ENCODE peak calls at places on chromosomes 13 and 19, in seven cellular contexts. K is transverse colon, O is nephron progenitor cell, Z is spleen, N is H9, B is uterus, M is cardiac fibroblast. A is an unnamed sample.

GRCh38 chr13:46795321-46795720 is 1.6 kb downstream of the ESD start:
- DNase-seq in B (no peak), Z (no peak), K (no peak), N (no peak), M (no peak), O (no peak), A (no peak)

GRCh38 chr13:32553720-32554119 is 15.1 kb upstream of the N4BP2L2 start:
- DNase-seq in B (no peak), M (no peak), Z (no peak), O (no peak), N (no peak), K (no peak), A (no peak)

GRCh38 chr13:81393686-81394085 is 1052.8 kb upstream of the SPRY2 start:
- DNase-seq in O (no peak), Z (no peak), M (no peak), K (no peak), N (no peak), B (no peak), A (no peak)

GRCh38 chr13:51068501-51068900 is 42.6 kb downstream of the C13orf42 start:
- DNase-seq in N (no peak), B (no peak), K (no peak), Z (no peak), O (no peak), M (no peak), A (no peak)

GRCh38 chr19:4910594-4911273 is 1.4 kb downstream of the UHRF1 start:
- DNase-seq in M (peak), Z (no peak), K (peak), B (no peak), O (peak), N (no peak), A (no peak)

GRCh38 chr13:37481005-37481857 is 117.3 kb downstream of the POSTN start:
- DNase-seq in N (no peak), B (no peak), Z (no peak), O (no peak), K (no peak), M (peak), A (no peak)

GRCh38 chr19:18633321-18633720 is 3.5 kb upstream of the KLHL26 start:
- DNase-seq in Z (no peak), O (no peak), B (no peak), K (peak), M (no peak), N (no peak), A (no peak)

GRCh38 chr13:51793570-51794273 is 10.2 kb downstream of the DHRS12 start:
- DNase-seq in K (no peak), N (no peak), M (peak), O (no peak), Z (no peak), B (no peak), A (no peak)

GRCh38 chr13:70370924-70371323 is 262.7 kb upstream of the KLHL1 start:
- DNase-seq in B (no peak), O (no peak), N (no peak), M (no peak), K (no peak), Z (no peak), A (no peak)

GRCh38 chr13:48318014-48318713 is 14.6 kb downstream of the RB1 start:
- DNase-seq in N (no peak), Z (peak), B (no peak), O (no peak), M (peak), K (no peak), A (no peak)

GRCh38 chr19:33133438-33134031 is 1.6 kb downstream of the WDR88 start:
- DNase-seq in B (no peak), K (no peak), Z (no peak), M (no peak), O (peak), N (peak), A (no peak)

GRCh38 chr19:33134571-33135041 is 2.7 kb downstream of the WDR88 start:
- DNase-seq in M (no peak), Z (no peak), N (peak), O (peak), K (no peak), B (no peak), A (no peak)

GRCh38 chr19:33130433-33130832 is 1.5 kb upstream of the WDR88 start:
- DNase-seq in K (no peak), Z (no peak), O (no peak), B (no peak), M (no peak), N (no peak), A (no peak)

GRCh38 chr19:33132021-33132420 is at the start of gene WDR88:
- DNase-seq in B (no peak), Z (no peak), K (no peak), O (no peak), M (no peak), N (no peak), A (no peak)

GRCh38 chr19:33132425-33132824 is 511 bp downstream of the WDR88 start:
- DNase-seq in O (no peak), K (no peak), N (peak), Z (no peak), M (no peak), B (no peak), A (peak)
- TF ChIP-seq CTCF in O (no peak), K (peak), N (peak), Z (no peak), M (peak), B (no peak), A (peak)

DNA sequence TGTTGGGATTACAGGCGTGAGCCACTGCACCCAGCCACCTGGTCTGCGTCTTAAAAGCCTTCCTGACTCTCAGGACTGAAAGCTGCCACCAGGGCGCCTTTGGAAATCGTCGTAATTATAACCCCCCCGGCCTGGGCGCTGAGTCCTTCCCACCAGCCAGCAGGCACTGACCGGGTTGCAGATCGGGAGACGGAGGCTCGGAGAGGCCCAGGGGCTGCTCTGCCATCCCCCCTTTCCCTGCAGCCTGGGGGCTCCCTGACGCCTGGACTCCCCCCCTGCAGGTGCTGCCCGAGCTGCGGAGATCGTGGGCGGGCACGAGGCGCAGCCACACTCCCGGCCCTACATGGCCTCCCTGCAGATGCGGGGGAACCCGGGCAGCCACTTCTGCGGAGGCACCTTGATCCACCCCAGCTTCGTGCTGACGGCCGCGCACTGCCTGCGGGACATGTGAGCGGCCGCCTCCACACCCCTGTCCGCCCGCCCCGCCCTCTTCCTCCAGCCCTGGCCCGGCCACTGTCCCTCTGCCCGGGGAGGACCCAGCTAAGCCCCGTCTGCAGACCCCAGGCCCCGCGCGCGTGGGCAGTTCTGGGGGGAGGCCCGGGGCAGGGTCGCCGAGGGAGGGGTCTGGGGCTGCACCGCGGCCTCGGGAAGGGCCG is 2.5 kb downstream of the PRTN3 start:
- DNase-seq in M (no peak), O (peak), N (peak), K (no peak), B (no peak), Z (peak), A (peak)
- TF ChIP-seq CTCF in M (peak), O (no peak), N (peak), K (no peak), B (no peak), Z (no peak), A (no peak)

DNA sequence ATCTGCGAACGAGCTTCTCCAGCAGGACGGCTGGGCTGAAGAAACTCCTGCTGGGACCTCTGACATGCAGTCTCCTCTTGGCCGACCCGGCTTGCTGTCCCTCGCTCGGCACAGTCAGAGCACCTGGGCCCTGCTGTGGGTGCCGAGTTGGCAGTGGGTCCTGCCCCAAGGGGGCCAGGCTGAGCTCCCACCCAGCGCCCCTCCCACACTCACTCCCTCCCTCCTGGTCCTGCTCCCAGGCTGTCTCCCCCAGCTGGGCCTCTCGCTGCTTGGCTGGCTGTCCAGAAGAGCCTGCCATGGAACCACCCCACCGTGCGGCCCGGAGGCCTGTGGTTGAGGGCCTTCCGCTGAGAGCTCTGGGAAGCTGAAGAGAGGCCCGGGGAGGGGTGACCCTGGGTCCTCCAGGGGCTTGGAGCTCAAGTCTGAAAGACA is 6.0 kb downstream of the AKT2 start:
- DNase-seq in O (no peak), B (peak), Z (peak), K (peak), N (no peak), M (peak), A (no peak)
- TF ChIP-seq CTCF in O (no peak), B (peak), Z (no peak), K (no peak), N (no peak), M (no peak), A (no peak)

GRCh38 chr13:87777395-87777794 is 106.2 kb downstream of the SLITRK5 start:
- DNase-seq in Z (no peak), N (no peak), K (no peak), M (no peak), B (no peak), O (no peak), A (no peak)
- TF ChIP-seq CTCF in Z (no peak), N (peak), K (no peak), M (no peak), B (no peak), O (no peak), A (no peak)

DNA sequence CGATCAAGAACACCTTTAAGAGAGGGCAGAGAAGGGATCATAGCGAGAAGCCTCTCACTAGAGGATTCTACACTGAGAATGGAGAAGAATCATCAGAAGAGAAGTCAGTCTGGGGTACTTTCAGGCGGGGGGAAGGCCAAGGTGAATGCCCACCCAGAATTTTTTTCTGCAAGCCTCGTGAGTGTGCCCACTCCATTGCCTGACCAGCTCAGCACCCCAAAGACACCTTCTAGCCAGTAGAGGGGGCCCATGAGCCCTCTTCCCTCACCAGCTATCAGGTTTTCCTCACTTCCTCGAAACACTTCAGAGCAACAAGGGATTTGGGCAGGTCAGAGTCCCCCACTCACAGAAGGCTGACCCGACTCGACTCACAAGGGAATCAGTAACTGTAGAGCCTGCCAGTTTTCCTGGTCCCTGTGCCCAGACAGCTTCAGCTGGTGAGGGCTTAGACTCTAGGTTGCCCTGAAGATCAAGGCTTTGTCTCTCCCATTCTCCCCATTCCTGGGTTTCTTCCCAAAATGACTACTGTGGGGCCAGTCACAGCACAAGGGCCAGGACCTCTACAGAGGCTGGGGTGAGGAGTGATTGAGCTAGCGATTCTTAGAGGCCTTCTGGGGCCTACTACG is 18.4 kb downstream of the NLRP13 start:
- DNase-seq in M (no peak), K (no peak), O (no peak), N (no peak), B (no peak), Z (no peak), A (no peak)
- TF ChIP-seq CTCF in M (peak), K (peak), O (no peak), N (peak), B (no peak), Z (no peak), A (no peak)

GRCh38 chr19:2329162-2329505 is 650 bp downstream of the SPPL2B start:
- DNase-seq in K (no peak), M (no peak), N (no peak), B (no peak), Z (no peak), O (no peak), A (no peak)

GRCh38 chr19:2327773-2328400 is 499 bp downstream of the LSM7 start:
- DNase-seq in B (no peak), K (peak), M (peak), O (no peak), N (peak), Z (peak), A (no peak)

GRCh38 chr19:2330255-2330631 is 1.8 kb downstream of the SPPL2B start:
- DNase-seq in B (no peak), M (no peak), N (no peak), O (no peak), K (no peak), Z (no peak), A (no peak)

GRCh38 chr19:2329528-2329927 is 1.0 kb downstream of the SPPL2B start:
- DNase-seq in Z (no peak), B (no peak), K (no peak), N (no peak), M (no peak), O (no peak), A (no peak)

DNA sequence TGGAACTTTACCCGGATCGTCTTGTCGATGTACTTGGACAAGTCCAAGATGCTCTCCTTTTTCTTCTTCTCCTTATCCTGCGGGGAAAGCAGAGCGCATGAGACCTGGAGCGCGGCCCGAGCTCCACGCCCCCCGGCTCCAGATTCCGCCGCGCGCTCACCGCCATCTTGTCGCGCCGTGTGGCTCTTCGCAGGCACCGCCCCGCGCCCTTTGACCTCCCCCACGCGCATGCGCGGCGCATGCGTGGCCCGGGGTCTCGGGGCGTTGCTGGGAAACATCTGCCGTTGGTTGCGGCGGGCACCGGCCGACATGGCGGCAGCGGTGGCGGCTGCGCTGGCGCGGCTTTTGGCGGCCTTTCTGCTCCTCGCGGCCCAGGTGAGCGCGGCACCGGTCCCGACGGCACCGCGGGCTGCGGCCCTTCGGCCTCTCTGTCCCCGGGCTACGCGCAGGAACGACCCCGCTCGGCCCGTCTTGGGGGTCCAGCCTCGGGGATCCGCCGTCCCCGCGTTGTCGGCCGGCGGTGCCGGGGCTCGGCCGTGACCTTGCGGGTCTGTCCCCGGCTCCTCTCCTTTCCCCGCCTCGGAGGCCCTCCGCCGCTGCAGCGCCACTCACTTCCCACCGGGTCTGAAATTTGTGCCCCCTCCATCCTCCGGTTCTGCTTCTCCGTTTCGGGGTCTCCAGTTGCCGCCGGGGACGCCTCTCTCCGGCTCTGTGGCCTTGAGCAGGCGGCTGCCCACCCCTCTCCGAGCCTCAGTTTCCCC is at the start of the genes LSM7 and SPPL2B:
- DNase-seq in K (peak), Z (peak), M (peak), N (peak), O (peak), B (peak), A (peak)
- TF ChIP-seq CTCF in K (no peak), Z (no peak), M (no peak), N (no peak), O (no peak), B (no peak), A (no peak)

GRCh38 chr19:7197760-7198696 is 96.2 kb downstream of the INSR start:
- DNase-seq in Z (peak), B (peak), N (peak), K (peak), O (peak), M (peak), A (peak)
- TF ChIP-seq CTCF in Z (no peak), B (no peak), N (peak), K (peak), O (no peak), M (no peak), A (peak)